ENCODE peak calls at places on chromosomes 6 and 20, in seven cellular contexts. Z is CD4-positive, alpha-beta T cell; A is spleen; M is NCI-H1417; V is IMR-90; U is M059J; L is GM04504. Y is an unnamed sample.

GRCh38 chr6:43020847-43021246 is 576 bp upstream of the RRP36 start:
- DNase-seq in Z (no peak), A (no peak), M (no peak), V (no peak), U (peak), L (no peak), Y (no peak)

GRCh38 chr6:74091133-74091793 is 395.3 kb downstream of the CD109 start:
- DNase-seq in Z (no peak), A (no peak), M (peak), V (peak), U (peak), L (no peak), Y (peak)

GRCh38 chr20:34262488-34263288 is 21.5 kb downstream of the ASIP start:
- DNase-seq in Z (no peak), A (no peak), M (no peak), V (peak), U (peak), L (no peak), Y (peak)

GRCh38 chr20:63015147-63015664 is 8.4 kb upstream of the BHLHE23 start:
- DNase-seq in Z (no peak), A (no peak), M (no peak), V (no peak), U (no peak), L (no peak), Y (no peak)

GRCh38 chr6:122641818-122642217 is 31.6 kb downstream of the PKIB start:
- DNase-seq in Z (no peak), A (no peak), M (no peak), V (no peak), U (no peak), L (no peak), Y (no peak)

GRCh38 chr20:50514750-50515149 is 4.6 kb downstream of the PTPN1 start:
- DNase-seq in Z (no peak), A (no peak), M (no peak), V (no peak), U (no peak), L (no peak), Y (no peak)

GRCh38 chr20:56447227-56447626 is 21.2 kb upstream of the RTF2 start:
- DNase-seq in Z (no peak), A (no peak), M (no peak), V (no peak), U (no peak), L (no peak), Y (no peak)

GRCh38 chr20:38343107-38343797 is 3.0 kb upstream of the LBP start:
- DNase-seq in Z (no peak), A (no peak), M (no peak), V (peak), U (peak), L (no peak), Y (peak)

GRCh38 chr20:4171538-4172116 is 156.3 kb upstream of the RNF24 start:
- DNase-seq in Z (no peak), A (no peak), M (no peak), V (peak), U (peak), L (no peak), Y (no peak)